ENCODE peak calls at places on chromosomes 7 and 10, in four cellular contexts. P is CD8-positive, alpha-beta memory T cell; B is body of pancreas; J is esophagus squamous epithelium. W is an unnamed sample.

GRCh38 chr10:102408728-102409603 is 9.6 kb downstream of the PSD start:
- DNase-seq in P (peak; percentile 78), B (peak; percentile 40), J (no peak), W (peak; percentile 47)

GRCh38 chr10:132096223-132096622 is 30.5 kb downstream of the JAKMIP3 start:
- DNase-seq in P (no peak), B (no peak), J (no peak), W (no peak)

GRCh38 chr7:93228302-93228701 is 2.0 kb upstream of the HEPACAM2 start:
- DNase-seq in P (peak; percentile 65), B (no peak), J (no peak), W (no peak)

GRCh38 chr10:122391875-122392274 is 17.4 kb downstream of the PLEKHA1 start:
- DNase-seq in P (no peak), B (no peak), J (no peak), W (no peak)

GRCh38 chr7:130489140-130489967 is 2.5 kb upstream of the MEST start:
- DNase-seq in P (no peak), B (no peak), J (no peak), W (no peak)

GRCh38 chr7:117019786-117020604 is 66.7 kb downstream of the ST7 start:
- DNase-seq in P (no peak), B (peak; percentile 62), J (no peak), W (no peak)

GRCh38 chr7:138449580-138449979 is 10.5 kb upstream of the TRIM24 start:
- DNase-seq in P (peak; percentile 30), B (no peak), J (no peak), W (peak; percentile 16)

GRCh38 chr7:20596653-20597052 is 18.8 kb upstream of the ABCB5 start:
- DNase-seq in P (no peak), B (no peak), J (no peak), W (no peak)

GRCh38 chr7:145339319-145339718 is 503.5 kb upstream of the TPK1 start:
- DNase-seq in P (no peak), B (no peak), J (no peak), W (no peak)

GRCh38 chr10:104331208-104331838 is 6.9 kb downstream of the ITPRIP start:
- DNase-seq in P (no peak), B (peak; percentile 27), J (no peak), W (no peak)

GRCh38 chr10:70048309-70048708 is 4.3 kb upstream of the MACROH2A2 start:
- DNase-seq in P (no peak), B (no peak), J (no peak), W (no peak)

GRCh38 chr7:83271212-83272099 is 108.8 kb upstream of the PCLO start:
- DNase-seq in P (no peak), B (no peak), J (no peak), W (no peak)

GRCh38 chr10:126387041-126387908 is 1.0 kb downstream of the ADAM12 start:
- DNase-seq in P (no peak), B (peak; percentile 61), J (no peak), W (peak; percentile 15)

GRCh38 chr10:46171661-46172060 is 115.1 kb upstream of the ANTXRL start:
- DNase-seq in P (no peak), B (no peak), J (no peak), W (no peak)

GRCh38 chr10:132396495-132397035 is 435 bp upstream of the PWWP2B start:
- DNase-seq in P (peak; percentile 76), B (peak; percentile 82), J (no peak), W (peak; percentile 53)

GRCh38 chr10:29980084-29980483 is 79.3 kb downstream of the JCAD start:
- DNase-seq in P (no peak), B (peak; percentile 68), J (no peak), W (no peak)

GRCh38 chr10:63866075-63866746 is 345.0 kb downstream of the REEP3 start:
- DNase-seq in P (peak; percentile 27), B (peak; percentile 46), J (no peak), W (peak; percentile 2)

GRCh38 chr7:82335927-82336326 is 107.7 kb downstream of the CACNA2D1 start:
- DNase-seq in P (no peak), B (peak; percentile 28), J (no peak), W (no peak)

GRCh38 chr10:122276611-122277205 is 5.6 kb downstream of the BTBD16 start:
- DNase-seq in P (no peak), B (no peak), J (no peak), W (no peak)

GRCh38 chr7:128904381-128905197 is 5.9 kb downstream of the KCP start:
- DNase-seq in P (peak; percentile 59), B (no peak), J (no peak), W (no peak)

GRCh38 chr10:60123172-60123571 is 216.8 kb upstream of the CCDC6 start:
- DNase-seq in P (no peak), B (no peak), J (no peak), W (no peak)

GRCh38 chr10:114458955-114459354 is 54.7 kb upstream of the AFAP1L2 start:
- DNase-seq in P (no peak), B (peak; percentile 51), J (no peak), W (no peak)

GRCh38 chr7:139109188-139109982 is at the start of gene ZC3HAV1:
- DNase-seq in P (peak; percentile 91), B (peak; percentile 80), J (peak; percentile 50), W (peak; percentile 83)

GRCh38 chr7:21550821-21551531 is 8.1 kb downstream of the DNAH11 start:
- DNase-seq in P (no peak), B (no peak), J (no peak), W (no peak)

GRCh38 chr10:98331888-98332287 is 63.9 kb upstream of the LOXL4 start:
- DNase-seq in P (no peak), B (no peak), J (no peak), W (no peak)

GRCh38 chr7:74474271-74474865 is 20.7 kb downstream of the GTF2IRD1 start:
- DNase-seq in P (no peak), B (no peak), J (no peak), W (no peak)

GRCh38 chr7:102434039-102434481 is 685 bp downstream of the ORAI2 start:
- DNase-seq in P (peak; percentile 27), B (no peak), J (no peak), W (no peak)

GRCh38 chr10:70571236-70571635 is 31.3 kb downstream of the PRF1 start:
- DNase-seq in P (no peak), B (no peak), J (no peak), W (no peak)

GRCh38 chr10:24556746-24557742 is 166.6 kb downstream of the ARHGAP21 start:
- DNase-seq in P (peak; percentile 21), B (peak; percentile 53), J (no peak), W (no peak)

GRCh38 chr7:79050592-79050991 is 402.9 kb downstream of the MAGI2 start:
- DNase-seq in P (no peak), B (no peak), J (no peak), W (no peak)

GRCh38 chr7:106848851-106849442 is 16.1 kb upstream of the PIK3CG start:
- DNase-seq in P (no peak), B (no peak), J (no peak), W (no peak)

GRCh38 chr7:155557778-155558177 is 11.4 kb upstream of the CNPY1 start:
- DNase-seq in P (no peak), B (no peak), J (no peak), W (no peak)

GRCh38 chr7:16657656-16658279 is 11.8 kb downstream of the BZW2 start:
- DNase-seq in P (no peak), B (peak; percentile 29), J (no peak), W (no peak)

GRCh38 chr7:155545348-155545747 is 1.0 kb downstream of the CNPY1 start:
- DNase-seq in P (no peak), B (no peak), J (no peak), W (no peak)

GRCh38 chr10:48439581-48440041 is 133.1 kb downstream of the MAPK8 start:
- DNase-seq in P (no peak), B (peak; percentile 72), J (no peak), W (no peak)

GRCh38 chr10:80767940-80768339 is 230.2 kb downstream of the SH2D4B start:
- DNase-seq in P (no peak), B (no peak), J (no peak), W (no peak)

GRCh38 chr10:80772596-80772995 is 234.9 kb downstream of the SH2D4B start:
- DNase-seq in P (no peak), B (no peak), J (no peak), W (no peak)

GRCh38 chr10:80769700-80770160 is 232.0 kb downstream of the SH2D4B start:
- DNase-seq in P (no peak), B (no peak), J (no peak), W (no peak)

GRCh38 chr10:80771902-80772555 is 234.3 kb downstream of the SH2D4B start:
- DNase-seq in P (no peak), B (no peak), J (no peak), W (no peak)
- H3K27ac ChIP-seq in P (no peak overlapping the region), B (no peak overlapping the region), J (no peak overlapping the region), W (no peak overlapping the region)

GRCh38 chr10:666237-667012 is 23.0 kb downstream of the DIP2C start:
- DNase-seq in P (no peak), B (peak; percentile 13), J (no peak), W (no peak)
- H3K4me3 ChIP-seq in P (no peak overlapping the region), B (no peak overlapping the region), J (no peak overlapping the region), W (no peak overlapping the region)

DNA sequence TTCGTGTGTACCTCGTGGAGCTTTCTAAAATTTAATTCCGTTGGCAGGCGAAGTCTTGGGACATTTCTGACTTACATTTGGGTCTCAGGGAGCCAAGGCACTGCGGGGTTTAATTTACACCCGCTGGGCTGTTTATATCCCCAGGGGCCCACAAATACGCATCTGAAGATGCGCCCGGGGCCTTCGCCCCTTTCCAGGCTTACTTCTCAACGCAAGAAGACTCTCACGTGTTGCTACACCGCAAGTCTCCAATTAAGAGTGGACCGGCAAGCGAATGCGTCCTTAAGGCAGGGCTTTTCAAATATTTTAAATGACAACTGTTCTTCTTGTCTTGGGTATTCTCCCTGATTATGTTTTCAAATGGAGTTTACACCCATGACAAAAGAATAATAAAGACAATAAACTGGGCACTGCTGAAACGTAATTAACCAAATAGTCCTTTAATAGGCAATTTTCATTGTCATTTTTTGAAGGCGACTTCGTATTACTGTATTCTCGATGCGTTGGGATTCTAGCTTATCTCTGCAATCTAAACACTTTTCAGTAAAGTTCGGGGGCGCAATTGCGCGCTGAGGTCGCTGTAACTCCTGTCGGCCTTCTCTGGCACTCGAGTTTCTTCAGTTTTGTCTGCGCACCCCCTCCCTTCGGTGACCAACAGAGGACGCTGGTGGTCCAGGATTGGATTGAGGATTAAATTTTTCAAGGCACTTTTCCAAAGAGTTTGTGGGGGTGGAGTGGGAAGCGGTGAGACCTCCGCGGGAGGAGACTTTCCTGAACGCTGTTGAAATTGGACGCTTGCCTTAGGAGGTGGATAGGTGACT is 837 bp upstream of the IGFBP3 start:
- DNase-seq in P (no peak), B (peak; percentile 39), J (no peak), W (no peak)
- H3K27me3 ChIP-seq in P (no peaks in the 10 kb centered on the region), B (no peaks in the 10 kb centered on the region), J (peaks cover 11% of the 10 kb centered on the region), W (peaks cover 20% of the 10 kb centered on the region)

GRCh38 chr10:79182763-79183467 is 114.1 kb downstream of the ZMIZ1 start:
- DNase-seq in P (no peak), B (peak; percentile 69), J (no peak), W (no peak)

GRCh38 chr10:79182122-79182521 is 113.4 kb downstream of the ZMIZ1 start:
- DNase-seq in P (no peak), B (no peak), J (no peak), W (no peak)

GRCh38 chr10:79184141-79184625 is 115.4 kb downstream of the ZMIZ1 start:
- DNase-seq in P (no peak), B (peak; percentile 77), J (no peak), W (no peak)

GRCh38 chr10:79184649-79185048 is 115.9 kb downstream of the ZMIZ1 start:
- DNase-seq in P (no peak), B (no peak), J (no peak), W (no peak)

DNA sequence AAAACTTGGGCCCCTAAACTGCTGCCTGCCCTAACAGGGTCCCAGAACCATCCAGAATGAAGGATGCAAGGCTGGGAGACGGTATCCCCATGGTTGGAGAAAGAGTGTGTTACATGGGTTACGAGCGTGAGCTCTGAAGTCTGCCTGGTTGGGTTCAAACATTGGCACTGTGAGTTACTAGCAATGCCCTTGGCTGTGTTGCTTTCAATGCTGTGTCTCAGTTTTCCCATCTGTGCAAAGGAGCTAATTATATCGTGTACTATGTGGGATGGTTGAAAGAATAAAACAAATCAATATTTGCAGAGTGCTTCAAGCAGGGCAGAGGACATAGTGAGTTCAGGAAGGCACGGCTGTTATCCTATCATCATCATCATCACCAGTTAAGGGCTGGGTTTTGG is 114.7 kb downstream of the ZMIZ1 start:
- DNase-seq in P (no peak), B (no peak), J (no peak), W (no peak)
- H3K27ac ChIP-seq in P (no peak overlapping the region), B (peak overlapping the region; percentile 77), J (no peak overlapping the region), W (no peak overlapping the region)

W was measured in effector memory CD4-positive, alpha-beta T cell.